ENCODE peak calls at places on chromosome 16, in eight cellular contexts. X is tibial artery, C is WTC11, T is left ventricle myocardium inferior, Y is left lung, K is body of pancreas, V is mesothelial cell of epicardium, S is choroid plexus epithelial cell. U is an unnamed sample.
A peak's percentile ranks its signal among the peaks of the same experiment; 100 is the strongest.

GRCh38 chr16:72247821-72248253 is 75.9 kb upstream of the PMFBP1 start:
- DNase-seq in X (no peak), C (no peak), T (no peak), Y (no peak), K (peak; percentile 85), V (no peak), S (peak; percentile 47), U (no peak)

GRCh38 chr16:2584742-2585650 is 47.2 kb downstream of the PDPK1 start:
- DNase-seq in X (peak; percentile 64), C (no peak), T (peak; percentile 64), Y (peak; percentile 31), K (peak; percentile 40), V (no peak), S (peak; percentile 26), U (no peak)

GRCh38 chr16:13113786-13114185 is 212.4 kb downstream of the SHISA9 start:
- DNase-seq in X (no peak), C (no peak), T (no peak), Y (no peak), K (no peak), V (no peak), S (no peak), U (no peak)

GRCh38 chr16:78444-79145 is 570 bp downstream of the MPG start:
- DNase-seq in X (peak; percentile 87), C (no peak), T (peak; percentile 43), Y (no peak), K (peak; percentile 40), V (no peak), S (peak; percentile 71), U (no peak)

GRCh38 chr16:11386791-11387546 is 41.7 kb downstream of the RMI2 start:
- DNase-seq in X (peak; percentile 69), C (peak; percentile 86), T (no peak), Y (no peak), K (no peak), V (no peak), S (peak; percentile 45), U (no peak)

GRCh38 chr16:47492036-47492427 is 30.9 kb downstream of the PHKB start:
- DNase-seq in X (no peak), C (no peak), T (no peak), Y (no peak), K (no peak), V (no peak), S (no peak), U (no peak)

GRCh38 chr16:51538707-51539604 is 387.9 kb upstream of the SALL1 start:
- DNase-seq in X (no peak), C (no peak), T (no peak), Y (no peak), K (peak; percentile 8), V (no peak), S (peak; percentile 89), U (peak; percentile 86)

GRCh38 chr16:53429221-53429943 is 4.9 kb upstream of the RBL2 start:
- DNase-seq in X (no peak), C (no peak), T (no peak), Y (no peak), K (peak; percentile 38), V (no peak), S (peak; percentile 85), U (no peak)

GRCh38 chr16:57859331-57859730 is 57.0 kb upstream of the KIFC3 start:
- DNase-seq in X (no peak), C (peak; percentile 41), T (no peak), Y (no peak), K (no peak), V (no peak), S (peak; percentile 85), U (no peak)

GRCh38 chr16:25692307-25692706 is 548 bp downstream of the HS3ST4 start:
- DNase-seq in X (no peak), C (peak; percentile 33), T (no peak), Y (no peak), K (no peak), V (peak; percentile 22), S (no peak), U (no peak)

GRCh38 chr16:60271382-60272180 is 1537.5 kb upstream of the GOT2 start:
- DNase-seq in X (no peak), C (no peak), T (no peak), Y (no peak), K (no peak), V (no peak), S (no peak), U (no peak)

GRCh38 chr16:79912592-79913310 is 312.2 kb upstream of the MAF start:
- DNase-seq in X (no peak), C (no peak), T (no peak), Y (no peak), K (no peak), V (no peak), S (no peak), U (no peak)

GRCh38 chr16:14641877-14642276 is 9.1 kb downstream of the BFAR start:
- DNase-seq in X (no peak), C (no peak), T (no peak), Y (no peak), K (no peak), V (no peak), S (peak; percentile 11), U (no peak)

GRCh38 chr16:79838860-79839259 is 238.3 kb upstream of the MAF start:
- DNase-seq in X (no peak), C (no peak), T (peak; percentile 31), Y (no peak), K (peak; percentile 10), V (no peak), S (peak; percentile 5), U (no peak)

GRCh38 chr16:74521691-74522090 is 85.2 kb downstream of the GLG1 start:
- DNase-seq in X (no peak), C (no peak), T (no peak), Y (no peak), K (no peak), V (no peak), S (peak; percentile 47), U (peak; percentile 14)

GRCh38 chr16:81558444-81559175 is 114.0 kb downstream of the CMIP start:
- DNase-seq in X (no peak), C (no peak), T (no peak), Y (peak; percentile 81), K (peak; percentile 96), V (no peak), S (no peak), U (no peak)

GRCh38 chr16:72990003-72990521 is 57.9 kb downstream of the ZFHX3 start:
- DNase-seq in X (peak; percentile 96), C (no peak), T (peak; percentile 71), Y (peak; percentile 47), K (peak; percentile 60), V (no peak), S (peak; percentile 73), U (peak; percentile 43)

GRCh38 chr16:25217119-25217511 is 368 bp downstream of the AQP8 start:
- DNase-seq in X (no peak), C (no peak), T (no peak), Y (no peak), K (no peak), V (no peak), S (no peak), U (no peak)

GRCh38 chr16:797120-797420 is 3.5 kb downstream of the GNG13 start:
- DNase-seq in X (no peak), C (peak; percentile 74), T (no peak), Y (no peak), K (no peak), V (no peak), S (no peak), U (no peak)

DNA sequence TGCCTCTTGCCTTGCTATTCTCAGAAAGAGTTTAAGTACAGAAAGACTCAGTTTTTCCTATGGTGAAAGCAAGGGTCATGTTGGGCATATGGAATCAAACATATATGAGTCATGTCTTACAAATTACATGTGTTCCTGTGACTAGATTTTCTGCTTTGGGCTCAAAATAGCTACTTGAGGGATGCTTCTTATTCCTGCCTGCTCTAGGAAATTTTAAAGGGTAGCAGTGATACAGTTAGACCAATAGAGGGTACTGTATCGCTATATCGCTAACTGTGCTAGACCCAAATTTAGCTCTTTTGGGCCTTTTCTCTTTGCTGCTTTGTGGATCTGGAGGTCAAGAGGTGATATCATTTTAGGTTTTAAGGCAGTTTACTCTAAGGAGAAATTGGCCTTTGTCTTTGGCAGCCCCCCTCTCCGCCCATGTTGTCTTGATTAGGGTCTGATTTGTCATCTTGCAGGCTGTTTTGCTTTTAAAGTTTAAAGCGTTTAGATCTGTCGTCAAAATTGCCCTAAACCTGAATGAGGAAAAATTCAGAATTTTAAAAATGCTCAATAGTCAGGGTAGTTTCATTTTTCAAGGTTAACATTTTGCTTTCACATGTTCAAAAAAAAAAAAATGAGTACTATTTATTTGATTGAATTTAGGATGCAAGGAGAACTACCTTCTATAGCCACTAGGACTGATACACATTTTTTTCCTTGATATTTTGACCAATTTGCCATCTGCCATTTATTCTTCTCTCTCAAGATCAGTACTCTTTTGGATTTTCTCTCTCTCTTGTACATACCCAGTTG is 8.8 kb downstream of the NFATC3 start:
- DNase-seq in X (no peak), C (no peak), T (no peak), Y (no peak), K (no peak), V (no peak), S (peak; percentile 62), U (peak; percentile 50)
- TF ChIP-seq CTCF in X (peak; percentile 21), C (no peak), T (peak; percentile 61), Y (no peak), K (no peak), V (peak; percentile 80), S (peak; percentile 67), U (peak; percentile 51)

GRCh38 chr16:69793521-69793920 is 31.4 kb downstream of the WWP2 start:
- DNase-seq in X (no peak), C (no peak), T (no peak), Y (no peak), K (no peak), V (no peak), S (no peak), U (no peak)

GRCh38 chr16:69799601-69800000 is 37.5 kb downstream of the WWP2 start:
- DNase-seq in X (no peak), C (no peak), T (no peak), Y (no peak), K (no peak), V (no peak), S (no peak), U (no peak)

GRCh38 chr16:69804283-69804682 is 42.2 kb downstream of the WWP2 start:
- DNase-seq in X (no peak), C (no peak), T (no peak), Y (no peak), K (no peak), V (no peak), S (no peak), U (no peak)

GRCh38 chr16:69796285-69797118 is 34.4 kb downstream of the WWP2 start:
- DNase-seq in X (no peak), C (no peak), T (no peak), Y (no peak), K (peak; percentile 51), V (no peak), S (peak; percentile 88), U (peak; percentile 65)

GRCh38 chr16:69798466-69798865 is 36.3 kb downstream of the WWP2 start:
- DNase-seq in X (no peak), C (no peak), T (no peak), Y (no peak), K (peak; percentile 31), V (no peak), S (peak; percentile 49), U (no peak)
- TF ChIP-seq CTCF in X (peak; percentile 39), C (no peak), T (peak; percentile 51), Y (no peak), K (peak; percentile 33), V (no peak), S (peak; percentile 81), U (peak; percentile 44)

GRCh38 chr16:89574681-89575246 is 794 bp upstream of the CPNE7 start:
- DNase-seq in X (no peak), C (peak; percentile 87), T (peak; percentile 32), Y (no peak), K (peak; percentile 46), V (no peak), S (peak; percentile 81), U (no peak)
- TF ChIP-seq CTCF in X (peak; percentile 36), C (peak; percentile 53), T (peak; percentile 70), Y (peak; percentile 55), K (peak; percentile 22), V (peak; percentile 47), S (peak; percentile 53), U (peak; percentile 75)

GRCh38 chr16:85675528-85675927 is 13.2 kb downstream of the GINS2 start:
- DNase-seq in X (no peak), C (no peak), T (no peak), Y (no peak), K (no peak), V (no peak), S (peak; percentile 75), U (peak; percentile 42)
- TF ChIP-seq CTCF in X (no peak), C (no peak), T (peak; percentile 49), Y (peak; percentile 26), K (no peak), V (no peak), S (peak; percentile 74), U (peak; percentile 45)

U was measured in HFF-Myc.